ENCODE peak calls at places on chromosomes 5 and 9, in seven cellular contexts. O is fibroblast of lung, A is WERI-Rb-1, B is upper lobe of right lung, Q is bronchial epithelial cell, I is A673, T is choroid plexus epithelial cell. H is an unnamed sample.

GRCh38 chr5:54087436-54087835 is 222.9 kb downstream of the ARL15 start:
- DNase-seq in T (peak; percentile 91), A (no peak), Q (peak; percentile 26), B (no peak), I (no peak), O (peak; percentile 94), H (no peak)

GRCh38 chr9:76162109-76162730 is 232.0 kb downstream of the RFK start:
- DNase-seq in Q (no peak), T (peak; percentile 67), A (no peak), O (peak; percentile 69), B (no peak), I (no peak), H (no peak)

GRCh38 chr9:84371737-84372136 is 31.2 kb upstream of the SLC28A3 start:
- DNase-seq in A (no peak), B (no peak), Q (peak; percentile 90), T (peak; percentile 97), I (no peak), O (peak; percentile 88), H (no peak)

GRCh38 chr5:57072218-57072892 is 101.5 kb upstream of the GPBP1 start:
- DNase-seq in O (no peak), B (no peak), A (no peak), Q (no peak), T (no peak), I (no peak), H (no peak)

GRCh38 chr9:36118201-36118600 is 18.3 kb upstream of the GLIPR2 start:
- DNase-seq in A (no peak), B (no peak), I (no peak), Q (no peak), T (no peak), O (no peak), H (no peak)

GRCh38 chr5:42715791-42716190 is 40.8 kb upstream of the CCDC152 start:
- DNase-seq in T (no peak), I (no peak), Q (no peak), B (no peak), O (peak; percentile 29), A (no peak), H (no peak)

GRCh38 chr9:134435527-134436355 is 109.5 kb downstream of the RXRA start:
- DNase-seq in A (no peak), O (no peak), Q (no peak), T (peak; percentile 20), I (no peak), B (no peak), H (no peak)

GRCh38 chr5:150045512-150045911 is 40.8 kb downstream of the CSF1R start:
- DNase-seq in Q (no peak), B (no peak), T (no peak), O (no peak), A (peak; percentile 37), I (no peak), H (no peak)

GRCh38 chr9:133510926-133511505 is 13.7 kb downstream of the MYMK start:
- DNase-seq in I (no peak), T (no peak), Q (no peak), A (no peak), B (no peak), O (no peak), H (no peak)

GRCh38 chr9:96441798-96442445 is 8.0 kb upstream of the HABP4 start:
- DNase-seq in O (no peak), Q (peak; percentile 17), T (peak; percentile 53), A (peak; percentile 28), B (no peak), I (peak; percentile 62), H (no peak)

GRCh38 chr9:136858452-136858843 is 6.3 kb downstream of the MAMDC4 start:
- DNase-seq in B (no peak), T (no peak), Q (no peak), O (no peak), A (no peak), I (no peak), H (no peak)

GRCh38 chr5:57082441-57083067 is 91.3 kb upstream of the GPBP1 start:
- DNase-seq in Q (peak; percentile 55), B (no peak), A (no peak), T (peak; percentile 64), I (peak; percentile 30), O (no peak), H (no peak)

GRCh38 chr9:106023455-106023854 is 329.1 kb downstream of the TMEM38B start:
- DNase-seq in O (no peak), Q (no peak), A (no peak), T (no peak), I (no peak), B (no peak), H (no peak)

GRCh38 chr9:126947529-126947928 is 32.9 kb downstream of the RALGPS1 start:
- DNase-seq in T (no peak), O (no peak), B (no peak), I (no peak), Q (no peak), A (peak; percentile 55), H (no peak)
- TF ChIP-seq CTCF in T (peak; percentile 14), O (peak; percentile 18), B (no peak), I (no peak), Q (peak; percentile 27), A (peak; percentile 62), H (peak; percentile 5)

GRCh38 chr5:82363524-82363923 is 85.4 kb upstream of the RPS23 start:
- DNase-seq in I (no peak), O (no peak), A (no peak), T (no peak), Q (no peak), B (no peak), H (no peak)

GRCh38 chr5:82367930-82368329 is 89.8 kb upstream of the RPS23 start:
- DNase-seq in O (peak; percentile 60), B (no peak), T (no peak), A (no peak), I (no peak), Q (no peak), H (no peak)

GRCh38 chr5:82365026-82365425 is 86.9 kb upstream of the RPS23 start:
- DNase-seq in T (no peak), O (no peak), Q (no peak), A (no peak), B (no peak), I (no peak), H (no peak)

GRCh38 chr5:82365744-82366228 is 87.6 kb upstream of the RPS23 start:
- DNase-seq in O (peak; percentile 87), B (no peak), Q (peak; percentile 100), T (peak; percentile 94), A (no peak), I (no peak), H (no peak)

GRCh38 chr5:82364497-82364896 is 86.3 kb upstream of the RPS23 start:
- DNase-seq in O (peak; percentile 62), I (peak; percentile 41), Q (peak; percentile 71), A (no peak), B (no peak), T (peak; percentile 92), H (no peak)
- TF ChIP-seq CTCF in O (peak; percentile 61), I (peak; percentile 42), Q (peak; percentile 48), A (peak; percentile 24), B (peak; percentile 46), T (peak; percentile 73), H (peak; percentile 75)

GRCh38 chr9:121326130-121326838 is 43.8 kb downstream of the STOM start:
- DNase-seq in O (peak; percentile 63), B (no peak), I (peak; percentile 36), A (no peak), Q (peak; percentile 63), T (peak; percentile 22), H (no peak)
- TF ChIP-seq CTCF in O (no peak), B (no peak), I (no peak), A (no peak), Q (no peak), T (no peak), H (no peak)

GRCh38 chr5:1523793-1524480 is at the start of gene LPCAT1:
- DNase-seq in O (peak; percentile 68), I (peak; percentile 80), T (peak; percentile 70), Q (no peak), B (peak; percentile 92), A (peak; percentile 79), H (peak; percentile 92)
- TF ChIP-seq CTCF in O (no peak), I (no peak), T (no peak), Q (no peak), B (peak; percentile 14), A (no peak), H (peak; percentile 41)

GRCh38 chr9:26727471-26727870 is 165.1 kb downstream of the CAAP1 start:
- DNase-seq in O (no peak), B (no peak), Q (no peak), A (no peak), T (no peak), I (no peak), H (no peak)
- TF ChIP-seq CTCF in O (no peak), B (no peak), Q (no peak), A (no peak), T (no peak), I (no peak), H (no peak)

GRCh38 chr9:72726951-72727350 is 205.5 kb downstream of the TMC1 start:
- DNase-seq in Q (peak; percentile 11), O (peak; percentile 73), B (no peak), A (no peak), I (no peak), T (no peak), H (no peak)

GRCh38 chr9:72733896-72734295 is 212.5 kb downstream of the TMC1 start:
- DNase-seq in Q (no peak), I (no peak), B (no peak), A (no peak), O (no peak), T (no peak), H (no peak)

DNA sequence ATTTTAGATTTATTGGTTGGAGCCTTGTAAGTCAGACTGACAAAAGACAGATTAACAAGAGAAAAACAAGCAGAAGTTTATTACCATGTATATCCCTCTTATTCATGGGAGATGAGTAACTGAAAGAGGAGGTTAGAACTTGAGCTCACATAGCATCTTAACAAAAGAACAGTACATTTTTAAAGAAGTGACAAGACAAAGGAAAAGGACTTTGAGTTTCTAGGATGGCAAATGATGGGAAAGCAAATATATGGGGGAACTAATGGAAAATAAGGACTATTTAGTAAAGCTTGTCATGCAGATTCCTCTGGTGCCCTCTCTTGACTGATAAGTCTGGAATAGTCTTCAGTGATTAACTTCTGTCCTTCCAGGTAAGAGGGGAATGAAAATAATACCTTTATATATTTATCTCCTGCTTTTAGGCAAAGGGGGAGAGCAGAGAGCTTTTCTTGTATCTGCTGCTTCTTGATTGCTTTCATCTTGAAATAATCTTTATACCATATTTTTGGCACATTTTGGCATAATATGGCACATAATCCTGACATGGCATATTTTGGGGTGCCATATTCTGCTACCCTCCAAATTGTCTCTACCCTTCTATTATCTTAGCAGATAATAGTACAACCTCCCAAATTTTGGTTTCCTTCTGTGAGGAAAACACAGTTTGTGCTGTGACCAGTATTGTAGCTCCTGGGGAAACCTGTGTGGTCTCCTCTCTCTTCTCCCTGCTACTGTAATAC is 206.8 kb downstream of the TMC1 start:
- DNase-seq in T (peak; percentile 8), Q (no peak), O (no peak), I (no peak), B (no peak), A (no peak), H (no peak)
- TF ChIP-seq CTCF in T (no peak), Q (no peak), O (no peak), I (no peak), B (no peak), A (no peak), H (no peak)

GRCh38 chr9:38362912-38363588 is 29.5 kb upstream of the ALDH1B1 start:
- DNase-seq in I (peak; percentile 69), Q (peak; percentile 73), A (no peak), O (peak; percentile 79), T (peak; percentile 90), B (no peak), H (no peak)
- TF ChIP-seq CTCF in I (peak; percentile 72), Q (peak; percentile 65), A (peak; percentile 58), O (peak; percentile 72), T (peak; percentile 80), B (peak; percentile 66), H (peak; percentile 79)

GRCh38 chr5:35939639-35940038 is 1.2 kb upstream of the CAPSL start:
- DNase-seq in Q (no peak), I (no peak), T (peak; percentile 18), A (no peak), B (no peak), O (no peak), H (no peak)
- TF ChIP-seq CTCF in Q (no peak), I (peak; percentile 44), T (peak; percentile 46), A (no peak), B (no peak), O (peak; percentile 24), H (peak; percentile 25)

H was measured in osteocyte.